ENCODE peak calls at places on chromosomes 5 and 9, in four cellular contexts. O, H, I and B are unnamed samples.

GRCh38 chr5:10192309-10192708 is 57.4 kb downstream of the ATPSCKMT start:
- DNase-seq in H (no peak), O (no peak), I (peak; percentile 23), B (peak; percentile 51)

GRCh38 chr5:179371123-179371515 is 25.9 kb upstream of the ADAMTS2 start:
- DNase-seq in H (no peak), I (no peak), O (no peak), B (no peak)

GRCh38 chr5:134245101-134245604 is 19.3 kb upstream of the PPP2CA start:
- DNase-seq in O (peak; percentile 72), H (no peak), I (peak; percentile 62), B (no peak)

GRCh38 chr9:70563437-70564204 is 149.2 kb upstream of the KLF9 start:
- DNase-seq in I (peak; percentile 67), H (no peak), O (no peak), B (peak; percentile 93)

GRCh38 chr5:124650960-124651662 is 95.3 kb downstream of the ZNF608 start:
- DNase-seq in H (no peak), I (peak; percentile 80), O (no peak), B (no peak)

GRCh38 chr5:59813761-59814562 is 79.6 kb downstream of the PDE4D start:
- DNase-seq in H (no peak), O (peak; percentile 41), I (peak; percentile 64), B (no peak)

GRCh38 chr9:1535051-1535450 is 480.1 kb upstream of the SMARCA2 start:
- DNase-seq in O (no peak), H (no peak), I (no peak), B (no peak)

GRCh38 chr9:21801683-21802417 is 586 bp upstream of the MTAP start:
- DNase-seq in O (peak; percentile 75), I (no peak), H (peak; percentile 72), B (peak; percentile 67)

GRCh38 chr5:1140188-1140817 is 28.4 kb upstream of the SLC12A7 start:
- DNase-seq in H (no peak), I (no peak), O (peak; percentile 96), B (no peak)

GRCh38 chr9:131266301-131267229 is 9.7 kb downstream of the FAM78A start:
- DNase-seq in H (no peak), O (no peak), I (no peak), B (no peak)

GRCh38 chr9:22028394-22028793 is 19.3 kb upstream of the CDKN2B start:
- DNase-seq in O (no peak), I (no peak), H (no peak), B (no peak)

GRCh38 chr9:2411459-2412215 is 209.9 kb upstream of the VLDLR start:
- DNase-seq in O (peak; percentile 18), H (no peak), I (no peak), B (no peak)

GRCh38 chr9:128027166-128027539 is 40.0 kb downstream of the NAIF1 start:
- DNase-seq in H (no peak), O (no peak), I (no peak), B (no peak)

GRCh38 chr5:59348189-59348588 is 545.3 kb downstream of the PDE4D start:
- DNase-seq in I (no peak), H (no peak), O (no peak), B (no peak)